ENCODE peak calls at places on chromosomes 16 and 17, in ten cellular contexts. X, F, O, W, P, Z, Y, C, V and E are unnamed samples.

GRCh38 chr16:2527071-2527783 is 4.0 kb downstream of the CEMP1 start:
- DNase-seq in W (no peak), F (no peak), P (no peak), O (no peak), X (no peak), Y (no peak), Z (no peak), V (no peak), C (no peak), E (no peak)

GRCh38 chr16:86585821-86586611 is 7.7 kb downstream of the FOXL1 start:
- DNase-seq in W (no peak), F (no peak), V (peak), P (no peak), O (no peak), Z (no peak), X (no peak), C (no peak), Y (no peak), E (peak)

GRCh38 chr16:51147776-51148673 is 3.0 kb downstream of the SALL1 start:
- DNase-seq in V (peak), X (no peak), C (no peak), W (no peak), F (no peak), P (no peak), O (no peak), Z (no peak), Y (no peak), E (no peak)

GRCh38 chr16:26905336-26905735 is 161.4 kb upstream of the C16orf82 start:
- DNase-seq in O (no peak), Y (no peak), F (no peak), V (peak), P (no peak), X (no peak), C (no peak), W (no peak), Z (no peak), E (peak)

GRCh38 chr17:8162997-8163977 is 539 bp upstream of the VAMP2 start:
- DNase-seq in F (no peak), C (peak), Z (no peak), X (peak), V (no peak), W (peak), P (peak), O (no peak), Y (peak), E (no peak)

GRCh38 chr17:78957076-78957475 is 22.6 kb downstream of the LGALS3BP start:
- DNase-seq in P (no peak), F (no peak), Z (no peak), X (no peak), V (peak), Y (no peak), W (no peak), O (no peak), C (no peak), E (peak)

GRCh38 chr17:60671482-60671881 is 6.2 kb upstream of the BCAS3 start:
- DNase-seq in W (no peak), X (no peak), C (no peak), Y (no peak), F (no peak), O (no peak), Z (no peak), V (peak), P (no peak), E (peak)

GRCh38 chr16:84332975-84333684 is 35.2 kb upstream of the ATP2C2 start:
- DNase-seq in P (no peak), Y (no peak), C (peak), O (peak), X (peak), Z (no peak), V (peak), F (no peak), W (no peak), E (no peak)

GRCh38 chr17:63997341-63998048 is 656 bp upstream of the PRR29 start:
- DNase-seq in C (no peak), Z (no peak), O (no peak), W (peak), F (no peak), X (peak), V (no peak), P (no peak), Y (no peak), E (no peak)

GRCh38 chr17:50111687-50112655 is 16.8 kb downstream of the PDK2 start:
- DNase-seq in F (no peak), O (peak), V (peak), X (no peak), W (peak), Z (no peak), P (no peak), Y (no peak), C (no peak), E (no peak)

GRCh38 chr16:11612110-11612981 is 25.6 kb upstream of the LITAF start:
- DNase-seq in Z (no peak), C (peak), V (no peak), X (peak), W (no peak), P (no peak), Y (no peak), F (no peak), O (no peak), E (peak)

GRCh38 chr16:67907397-67907796 is 14.3 kb downstream of the PSKH1 start:
- DNase-seq in O (no peak), F (no peak), Z (no peak), P (no peak), X (peak), V (no peak), C (no peak), W (no peak), Y (no peak), E (no peak)

GRCh38 chr16:48123104-48123788 is 32.5 kb downstream of the ABCC12 start:
- DNase-seq in W (peak), V (peak), P (no peak), X (no peak), Z (peak), Y (peak), F (no peak), O (peak), C (peak), E (peak)

GRCh38 chr16:3734758-3735221 is 17.5 kb upstream of the TRAP1 start:
- DNase-seq in W (no peak), F (no peak), C (no peak), O (peak), X (no peak), V (no peak), Z (no peak), P (no peak), Y (no peak), E (no peak)

GRCh38 chr17:29610395-29610794 is 12.3 kb downstream of the CORO6 start:
- DNase-seq in F (no peak), V (no peak), C (no peak), X (no peak), P (no peak), W (no peak), Z (no peak), O (peak), Y (no peak), E (no peak)